ENCODE peak calls at places on chromosomes 1 and 21, in five cellular contexts. T is pancreas; J is activated naive CD4-positive, alpha-beta T cell; M is breast epithelium; B is stimulated activated CD8-positive, alpha-beta memory T cell treated with anti-CD3 and anti-CD28 coated beads, Interleukin-4, amount 100 ng/mL, for 4 hours. G is an unnamed sample.
A peak's percentile ranks its signal among the peaks of the same experiment; 100 is the strongest.

GRCh38 chr1:117566556-117566955 is 39.3 kb upstream of the TENT5C start:
- DNase-seq in M (no peak), J (no peak), B (no peak), T (peak; percentile 19), G (no peak)

GRCh38 chr1:210231846-210232523 is 611 bp upstream of the SERTAD4 start:
- DNase-seq in B (no peak), J (no peak), M (peak; percentile 26), T (no peak), G (peak; percentile 19)

GRCh38 chr1:160206421-160207117 is 1.4 kb downstream of the PEA15 start:
- DNase-seq in J (no peak), T (no peak), M (peak; percentile 38), B (no peak), G (peak; percentile 9)

GRCh38 chr1:178279287-178279686 is 185.4 kb downstream of the RASAL2 start:
- DNase-seq in T (no peak), J (no peak), B (no peak), M (no peak), G (no peak)

GRCh38 chr21:44616591-44616926 is 4.7 kb downstream of the KRTAP10-8 start:
- DNase-seq in M (no peak), J (no peak), B (no peak), T (peak; percentile 40), G (no peak)

GRCh38 chr1:27356628-27357280 is 10.0 kb downstream of the MAP3K6 start:
- DNase-seq in J (no peak), M (no peak), B (no peak), T (peak; percentile 86), G (no peak)

GRCh38 chr1:176843352-176844297 is 320.9 kb downstream of the ASTN1 start:
- DNase-seq in B (no peak), J (no peak), T (no peak), M (no peak), G (peak; percentile 62)

GRCh38 chr1:43992232-43992995 is 1.0 kb downstream of the CCDC24 start:
- DNase-seq in M (no peak), B (no peak), J (no peak), T (no peak), G (no peak)

GRCh38 chr1:91314643-91315042 is 90.0 kb downstream of the HFM1 start:
- DNase-seq in M (no peak), B (no peak), T (no peak), J (no peak), G (no peak)

GRCh38 chr1:36151845-36152203 is 2.5 kb upstream of the TRAPPC3 start:
- DNase-seq in M (no peak), J (no peak), B (no peak), T (no peak), G (no peak)

GRCh38 chr1:117690230-117690629 is 84.4 kb downstream of the TENT5C start:
- DNase-seq in B (no peak), M (no peak), T (no peak), J (no peak), G (no peak)

GRCh38 chr21:41620541-41620940 is 112.6 kb upstream of the TMPRSS2 start:
- DNase-seq in J (no peak), M (no peak), B (no peak), T (no peak), G (no peak)

GRCh38 chr1:78652019-78652560 is 2.5 kb downstream of the IFI44 start:
- DNase-seq in T (no peak), J (no peak), B (no peak), M (no peak), G (no peak)

GRCh38 chr1:111402083-111402482 is 25.5 kb downstream of the OVGP1 start:
- DNase-seq in B (no peak), T (no peak), J (no peak), M (no peak), G (no peak)

GRCh38 chr1:23530089-23530749 is 814 bp downstream of the E2F2 start:
- DNase-seq in M (no peak), T (no peak), J (no peak), B (no peak), G (no peak)

GRCh38 chr1:223264983-223265663 is 98.9 kb downstream of the SUSD4 start:
- DNase-seq in B (no peak), J (no peak), M (no peak), T (no peak), G (no peak)

GRCh38 chr1:25874635-25875153 is 814 bp downstream of the PAQR7 start:
- DNase-seq in J (no peak), B (no peak), T (no peak), M (no peak), G (no peak)

GRCh38 chr1:109796484-109797305 is 33.0 kb upstream of the EPS8L3 start:
- DNase-seq in T (no peak), M (no peak), B (no peak), J (no peak), G (no peak)

GRCh38 chr1:226125097-226125630 is 61.4 kb downstream of the ACBD3 start:
- DNase-seq in T (peak; percentile 94), B (peak; percentile 69), J (peak; percentile 89), M (peak; percentile 74), G (peak; percentile 82)

GRCh38 chr1:207056673-207057072 is 3.6 kb downstream of the PFKFB2 start:
- DNase-seq in T (no peak), J (no peak), B (no peak), M (no peak), G (no peak)

GRCh38 chr1:35426097-35426586 is 131.1 kb downstream of the KIAA0319L start:
- DNase-seq in J (no peak), M (no peak), B (no peak), T (no peak), G (no peak)

GRCh38 chr1:168556647-168557046 is 12.8 kb upstream of the XCL2 start:
- DNase-seq in B (no peak), T (no peak), J (no peak), M (no peak), G (no peak)

GRCh38 chr1:199073166-199073565 is 434.3 kb downstream of the PTPRC start:
- DNase-seq in J (no peak), T (no peak), B (no peak), M (no peak), G (peak; percentile 50)

GRCh38 chr1:189775343-189775742 is 702.3 kb downstream of the BRINP3 start:
- DNase-seq in J (no peak), B (no peak), M (no peak), T (no peak), G (no peak)

GRCh38 chr1:87394462-87394861 is 65.8 kb downstream of the LMO4 start:
- DNase-seq in B (no peak), M (no peak), J (no peak), T (no peak), G (no peak)

GRCh38 chr1:45610589-45611226 is 13.1 kb downstream of the CCDC17 start:
- DNase-seq in T (no peak), B (no peak), M (no peak), J (no peak), G (no peak)

GRCh38 chr21:36004441-36004840 is 55.9 kb downstream of the SETD4 start:
- DNase-seq in M (no peak), J (no peak), B (no peak), T (no peak), G (no peak)

GRCh38 chr1:65112811-65113210 is 35.2 kb upstream of the AK4 start:
- DNase-seq in T (no peak), B (no peak), J (no peak), M (no peak), G (no peak)

GRCh38 chr1:20483833-20484525 is 2.0 kb downstream of the CAMK2N1 start:
- DNase-seq in T (peak; percentile 68), B (no peak), J (no peak), M (no peak), G (no peak)

GRCh38 chr21:32484706-32485380 is 72.3 kb downstream of the EVA1C start:
- DNase-seq in B (no peak), T (no peak), J (no peak), M (peak; percentile 74), G (no peak)

GRCh38 chr1:161439280-161440232 is 65.7 kb upstream of the FCGR2A start:
- DNase-seq in M (peak; percentile 17), T (peak; percentile 81), B (no peak), J (no peak), G (peak; percentile 55)

GRCh38 chr1:180930687-180931086 is 18.0 kb downstream of the KIAA1614 start:
- DNase-seq in T (no peak), B (no peak), M (no peak), J (no peak), G (no peak)

GRCh38 chr1:178126790-178127189 is 32.9 kb downstream of the RASAL2 start:
- DNase-seq in J (no peak), M (no peak), B (no peak), T (no peak), G (peak; percentile 89)

GRCh38 chr1:205066221-205066818 is 17.9 kb downstream of the TMEM81 start:
- DNase-seq in J (no peak), M (no peak), B (no peak), T (no peak), G (peak; percentile 47)

GRCh38 chr1:32964461-32965250 is at the start of gene RNF19B:
- DNase-seq in B (peak; percentile 90), M (peak; percentile 95), T (peak; percentile 98), J (peak; percentile 82), G (peak; percentile 93)

GRCh38 chr1:19342077-19342775 is 30.1 kb downstream of the SLC66A1 start:
- DNase-seq in M (no peak), J (no peak), T (no peak), B (no peak), G (no peak)